ENCODE peak calls at places on chromosome 9, in four cellular contexts. L is GM20000, M is DMS153, K is lower leg skin. Y is an unnamed sample.

GRCh38 chr9:103928452-103928851 is 165.7 kb upstream of the SMC2 start:
- DNase-seq in L (no peak), M (no peak), K (no peak), Y (no peak)

GRCh38 chr9:116812231-116813028 is 125.3 kb downstream of the TRIM32 start:
- DNase-seq in L (no peak), M (no peak), K (no peak), Y (no peak)

GRCh38 chr9:2153599-2154217 is 138.6 kb downstream of the SMARCA2 start:
- DNase-seq in L (no peak), M (no peak), K (no peak), Y (no peak)

GRCh38 chr9:114037961-114038723 is 40.0 kb downstream of the AMBP start:
- DNase-seq in L (no peak), M (no peak), K (peak), Y (no peak)

GRCh38 chr9:97570899-97571298 is 62.3 kb downstream of the TSTD2 start:
- DNase-seq in L (no peak), M (no peak), K (peak), Y (no peak)

GRCh38 chr9:127166651-127167524 is 44.5 kb upstream of the ANGPTL2 start:
- DNase-seq in L (peak), M (no peak), K (peak), Y (no peak)

GRCh38 chr9:98373622-98374021 is 118.2 kb upstream of the TBC1D2 start:
- DNase-seq in L (no peak), M (no peak), K (no peak), Y (no peak)

GRCh38 chr9:34346873-34347799 is 17.8 kb downstream of the NUDT2 start:
- DNase-seq in L (no peak), M (no peak), K (no peak), Y (no peak)

GRCh38 chr9:77616191-77616590 is 31.9 kb downstream of the GNA14 start:
- DNase-seq in L (no peak), M (peak), K (no peak), Y (no peak)

GRCh38 chr9:16329699-16330113 is 540.8 kb downstream of the BNC2 start:
- DNase-seq in L (no peak), M (no peak), K (no peak), Y (no peak)

GRCh38 chr9:76542360-76542759 is 83.4 kb downstream of the GCNT1 start:
- DNase-seq in L (no peak), M (no peak), K (no peak), Y (no peak)

GRCh38 chr9:132235894-132236661 is 74.2 kb downstream of the NTNG2 start:
- DNase-seq in L (peak), M (peak), K (peak), Y (peak)

GRCh38 chr9:15182003-15182695 is 124.9 kb downstream of the TTC39B start:
- DNase-seq in L (no peak), M (peak), K (no peak), Y (no peak)

GRCh38 chr9:130426883-130427282 is 17.9 kb upstream of the ASS1 start:
- DNase-seq in L (no peak), M (peak), K (no peak), Y (no peak)

GRCh38 chr9:117073071-117073470 is 341.8 kb downstream of the ASTN2 start:
- DNase-seq in L (no peak), M (no peak), K (no peak), Y (no peak)

GRCh38 chr9:91710148-91710547 is 239.9 kb downstream of the ROR2 start:
- DNase-seq in L (no peak), M (no peak), K (peak), Y (no peak)

GRCh38 chr9:129494113-129494789 is 126.7 kb downstream of the C9orf50 start:
- DNase-seq in L (peak), M (no peak), K (no peak), Y (no peak)

GRCh38 chr9:110894731-110895130 is 143.5 kb downstream of the LPAR1 start:
- DNase-seq in L (no peak), M (no peak), K (no peak), Y (no peak)

GRCh38 chr9:27865031-27865438 is 291.8 kb upstream of the C9orf72 start:
- DNase-seq in L (no peak), M (no peak), K (no peak), Y (no peak)

GRCh38 chr9:84856181-84856632 is 186.7 kb downstream of the NTRK2 start:
- DNase-seq in L (no peak), M (no peak), K (no peak), Y (no peak)

GRCh38 chr9:28774433-28775029 is 1201.2 kb upstream of the C9orf72 start:
- DNase-seq in L (peak), M (peak), K (no peak), Y (no peak)

GRCh38 chr9:133880136-133880535 is 112.0 kb downstream of the VAV2 start:
- DNase-seq in L (no peak), M (no peak), K (no peak), Y (no peak)

GRCh38 chr9:134314950-134315715 is 11.1 kb upstream of the RXRA start:
- DNase-seq in L (no peak), M (no peak), K (peak), Y (no peak)

GRCh38 chr9:95552814-95553546 is 36.2 kb upstream of the PTCH1 start:
- DNase-seq in L (no peak), M (no peak), K (peak), Y (no peak)

GRCh38 chr9:94869415-94869838 is 142.9 kb downstream of the AOPEP start:
- DNase-seq in L (no peak), M (no peak), K (no peak), Y (no peak)

GRCh38 chr9:111839981-111840380 is 45.2 kb upstream of the SHOC1 start:
- DNase-seq in L (no peak), M (no peak), K (no peak), Y (no peak)

GRCh38 chr9:120344230-120344629 is 235.7 kb downstream of the CDK5RAP2 start:
- DNase-seq in L (no peak), M (no peak), K (no peak), Y (no peak)

GRCh38 chr9:13113751-13114150 is 165.7 kb downstream of the MPDZ start:
- DNase-seq in L (no peak), M (no peak), K (no peak), Y (no peak)

GRCh38 chr9:85009251-85009650 is 339.7 kb downstream of the NTRK2 start:
- DNase-seq in L (peak), M (no peak), K (no peak), Y (no peak)

GRCh38 chr9:100581661-100582060 is 3.8 kb downstream of the CAVIN4 start:
- DNase-seq in L (no peak), M (no peak), K (no peak), Y (no peak)

GRCh38 chr9:101427337-101427736 is 8.2 kb downstream of the ALDOB start:
- DNase-seq in L (no peak), M (no peak), K (no peak), Y (no peak)

GRCh38 chr9:93132946-93133640 is 958 bp downstream of the NINJ1 start:
- DNase-seq in L (no peak), M (no peak), K (no peak), Y (no peak)

GRCh38 chr9:7176574-7176973 is 418.8 kb downstream of the KDM4C start:
- DNase-seq in L (no peak), M (no peak), K (no peak), Y (no peak)

Y was measured in activated T-helper 1 cell treated with anti-CD3 and anti-CD28 coated beads, Interleukin-12 subunit alpha, Interleukin-12 subunit beta, Interleukin-2, Interleukin-4 antibody, amounts not matched to agents 30 ng/mL and 10 ng/mL and 1 ng/mL, durations not matched to agents 14 hours and 24 hours and 36 hours.